ENCODE peak calls at places on chromosomes 16 and 17, in six cellular contexts. U is K562, I is GM12878, N is HepG2, L is WTC11, X is H1. B is an unnamed sample.

GRCh38 chr16:82440336-82440735 is 186.4 kb upstream of the CDH13 start:
- DNase-seq in I (no peak), U (no peak), L (no peak), N (no peak), X (no peak), B (peak)

GRCh38 chr16:1996175-1996574 is 6.4 kb downstream of the SYNGR3 start:
- DNase-seq in U (no peak), I (no peak), L (no peak), N (no peak), X (no peak), B (no peak)

GRCh38 chr16:57591086-57591869 is 37.2 kb upstream of the ADGRG1 start:
- DNase-seq in I (no peak), N (peak), U (peak), L (peak), X (peak), B (peak)

GRCh38 chr16:11205065-11205699 is 50.8 kb downstream of the SOCS1 start:
- DNase-seq in X (no peak), I (no peak), N (no peak), L (no peak), U (no peak), B (no peak)

GRCh38 chr16:13999895-14000425 is 71.2 kb upstream of the MRTFB start:
- DNase-seq in N (no peak), L (no peak), X (no peak), I (no peak), U (peak), B (no peak)

GRCh38 chr16:88700636-88701482 is 5.3 kb downstream of the RNF166 start:
- DNase-seq in I (peak), L (no peak), U (peak), N (peak), X (no peak), B (no peak)

GRCh38 chr17:61660726-61661125 is 69.7 kb upstream of the NACA2 start:
- DNase-seq in U (no peak), L (no peak), X (no peak), I (no peak), N (no peak), B (no peak)

GRCh38 chr17:574061-574460 is 140.6 kb downstream of the VPS53 start:
- DNase-seq in I (no peak), N (no peak), L (no peak), U (no peak), X (no peak), B (no peak)

GRCh38 chr17:6061290-6061689 is 8.9 kb upstream of the WSCD1 start:
- DNase-seq in I (no peak), L (no peak), X (no peak), N (peak), U (no peak), B (no peak)

GRCh38 chr17:3961564-3962047 is 2.6 kb downstream of the ATP2A3 start:
- DNase-seq in U (no peak), N (no peak), X (no peak), L (no peak), I (peak), B (no peak)

GRCh38 chr17:700504-701094 is 14.0 kb downstream of the VPS53 start:
- DNase-seq in L (no peak), N (no peak), X (no peak), U (peak), I (no peak), B (peak)

GRCh38 chr17:4806420-4806769 is 557 bp upstream of the PLD2 start:
- DNase-seq in I (no peak), L (peak), X (no peak), U (no peak), N (no peak), B (peak)

GRCh38 chr17:31819578-31819977 is 39.5 kb downstream of the COPRS start:
- DNase-seq in L (no peak), I (no peak), N (no peak), U (no peak), X (no peak), B (no peak)

GRCh38 chr17:40518401-40519088 is 17.1 kb upstream of the TNS4 start:
- DNase-seq in X (no peak), I (no peak), N (no peak), L (no peak), U (no peak), B (peak)

GRCh38 chr16:50584033-50584722 is 36.0 kb downstream of the NKD1 start:
- DNase-seq in N (no peak), X (no peak), L (no peak), U (no peak), I (no peak), B (no peak)

GRCh38 chr16:50587543-50587942 is 39.3 kb downstream of the NKD1 start:
- DNase-seq in X (no peak), I (no peak), N (no peak), L (no peak), U (no peak), B (no peak)

GRCh38 chr16:50583211-50583610 is 35.0 kb downstream of the NKD1 start:
- DNase-seq in L (no peak), U (no peak), I (no peak), X (no peak), N (no peak), B (no peak)

GRCh38 chr16:50588276-50588675 is 40.1 kb downstream of the NKD1 start:
- DNase-seq in N (no peak), I (no peak), U (no peak), L (no peak), X (no peak), B (no peak)

DNA sequence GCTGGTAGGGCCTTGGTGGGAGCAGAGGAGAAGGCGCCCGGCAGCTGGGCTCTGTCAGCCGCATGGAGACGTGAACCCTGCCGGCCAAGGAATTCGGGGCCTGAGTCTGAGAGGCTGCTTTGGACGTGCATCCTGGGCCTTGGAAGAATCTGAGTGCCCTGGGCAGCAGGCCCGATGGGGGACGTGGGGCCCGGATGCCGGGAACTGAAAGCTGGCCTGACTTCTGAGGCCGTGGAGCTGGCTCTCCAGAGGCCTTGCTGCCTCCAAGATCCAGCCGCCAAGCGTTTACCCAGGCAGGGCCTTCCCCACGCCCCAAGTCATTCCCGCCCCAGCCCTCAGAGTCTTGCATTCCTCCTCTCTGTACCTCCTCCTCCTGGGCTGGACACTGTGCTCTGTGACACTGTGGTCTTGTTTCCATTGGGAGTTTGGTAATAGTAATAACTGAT is 37.2 kb downstream of the NKD1 start:
- DNase-seq in N (no peak), X (no peak), U (no peak), I (no peak), L (no peak), B (no peak)
- TF ChIP-seq CREB1 in N (no peak), X (no peak), U (no peak), I (no peak), L (no peak), B (no peak)

DNA sequence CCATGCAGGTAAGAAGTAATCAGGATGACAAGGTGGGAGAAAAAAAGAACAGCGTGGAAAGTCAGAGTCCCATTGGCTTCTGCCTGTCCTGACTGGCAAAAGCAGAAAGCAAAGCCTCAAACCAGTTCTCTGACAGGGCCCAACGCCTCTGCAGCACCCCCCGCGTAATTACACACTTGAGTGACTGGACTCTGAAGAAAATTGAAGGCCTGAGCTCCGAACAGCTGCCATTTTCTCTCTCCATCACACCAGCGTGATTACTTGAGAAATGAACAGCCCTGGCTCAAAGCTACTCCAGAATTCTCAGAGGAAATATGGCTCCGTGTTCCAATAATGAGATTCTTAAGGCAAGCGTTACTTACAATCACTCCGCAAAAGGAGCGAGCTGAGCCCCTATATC is 142.8 kb upstream of the C17orf78 start:
- DNase-seq in X (no peak), N (no peak), L (no peak), U (no peak), I (no peak), B (no peak)
- TF ChIP-seq CREB1 in X (no peak), N (no peak), L (no peak), U (no peak), I (no peak), B (no peak)

GRCh38 chr17:75476274-75476673 is 19.8 kb downstream of the TMEM94 start:
- DNase-seq in I (no peak), L (no peak), N (no peak), U (no peak), X (no peak), B (no peak)
- TF ChIP-seq CREB1 in I (no peak), L (no peak), N (no peak), U (no peak), X (no peak), B (no peak)

GRCh38 chr16:16934660-16935059 is 536.1 kb downstream of the XYLT1 start:
- DNase-seq in I (no peak), L (no peak), X (no peak), N (no peak), U (no peak), B (no peak)
- TF ChIP-seq CREB1 in I (no peak), L (no peak), X (no peak), N (no peak), U (no peak), B (no peak)

GRCh38 chr16:48165961-48166578 is 10.3 kb upstream of the ABCC12 start:
- DNase-seq in I (no peak), U (no peak), L (no peak), X (no peak), N (peak), B (no peak)

GRCh38 chr16:48168089-48168488 is 12.3 kb upstream of the ABCC12 start:
- DNase-seq in N (no peak), L (no peak), U (no peak), X (no peak), I (no peak), B (no peak)

GRCh38 chr16:48161906-48162305 is 6.1 kb upstream of the ABCC12 start:
- DNase-seq in I (no peak), U (no peak), X (no peak), N (no peak), L (no peak), B (no peak)

GRCh38 chr16:48162839-48163410 is 7.1 kb upstream of the ABCC12 start:
- DNase-seq in N (no peak), U (no peak), L (no peak), I (no peak), X (no peak), B (no peak)

GRCh38 chr16:48164907-48165715 is 9.3 kb upstream of the ABCC12 start:
- DNase-seq in L (peak), U (peak), N (peak), I (no peak), X (peak), B (peak)
- TF ChIP-seq CREB1 in L (no peak), U (no peak), N (no peak), I (no peak), X (no peak), B (no peak)